ENCODE peak calls at places on chromosome 9, in four cellular contexts. One of them, this sample, is unnamed.

GRCh38 chr9:133703571-133704399 is 34.4 kb downstream of the SARDH start:
- DNase-seq in foreskin fibroblast: no peak
- DNase-seq in fibroblast of the aortic adventitia: no peak
- DNase-seq in WTC11: peak; percentile 10
- DNase-seq in this sample: no peak

GRCh38 chr9:71681708-71682268 is 86.5 kb downstream of the CEMIP2 start:
- DNase-seq in foreskin fibroblast: peak; percentile 34
- DNase-seq in fibroblast of the aortic adventitia: peak; percentile 60
- DNase-seq in WTC11: no peak
- DNase-seq in this sample: peak; percentile 82

GRCh38 chr9:134892820-134893420 is 12.3 kb downstream of the FCN2 start:
- DNase-seq in foreskin fibroblast: no peak
- DNase-seq in fibroblast of the aortic adventitia: no peak
- DNase-seq in WTC11: no peak
- DNase-seq in this sample: no peak

GRCh38 chr9:82923410-82924242 is 139.3 kb downstream of the RASEF start:
- DNase-seq in foreskin fibroblast: no peak
- DNase-seq in fibroblast of the aortic adventitia: no peak
- DNase-seq in WTC11: no peak
- DNase-seq in this sample: peak; percentile 41

GRCh38 chr9:38287420-38287985 is 105.0 kb upstream of the ALDH1B1 start:
- DNase-seq in foreskin fibroblast: no peak
- DNase-seq in fibroblast of the aortic adventitia: no peak
- DNase-seq in WTC11: no peak
- DNase-seq in this sample: no peak

GRCh38 chr9:130495067-130495466 is 50.3 kb downstream of the ASS1 start:
- DNase-seq in foreskin fibroblast: no peak
- DNase-seq in fibroblast of the aortic adventitia: no peak
- DNase-seq in WTC11: no peak
- DNase-seq in this sample: no peak

GRCh38 chr9:272251-273213 is 57.9 kb downstream of the DOCK8 start:
- DNase-seq in foreskin fibroblast: no peak
- DNase-seq in fibroblast of the aortic adventitia: no peak
- DNase-seq in WTC11: no peak
- DNase-seq in this sample: no peak

GRCh38 chr9:133199648-133200321 is 9.3 kb downstream of the OBP2B start:
- DNase-seq in foreskin fibroblast: no peak
- DNase-seq in fibroblast of the aortic adventitia: no peak
- DNase-seq in WTC11: peak; percentile 34
- DNase-seq in this sample: no peak

GRCh38 chr9:3962467-3962866 is 337.4 kb downstream of the GLIS3 start:
- DNase-seq in foreskin fibroblast: peak; percentile 35
- DNase-seq in fibroblast of the aortic adventitia: peak; percentile 40
- DNase-seq in WTC11: no peak
- DNase-seq in this sample: peak; percentile 77

GRCh38 chr9:113593682-113594281 is 130.3 kb downstream of the RGS3 start:
- DNase-seq in foreskin fibroblast: peak; percentile 99
- DNase-seq in fibroblast of the aortic adventitia: peak; percentile 94
- DNase-seq in WTC11: peak; percentile 93
- DNase-seq in this sample: peak; percentile 99

GRCh38 chr9:3508531-3509374 is 17.0 kb downstream of the RFX3 start:
- DNase-seq in foreskin fibroblast: no peak
- DNase-seq in fibroblast of the aortic adventitia: peak; percentile 40
- DNase-seq in WTC11: no peak
- DNase-seq in this sample: no peak

GRCh38 chr9:80775515-80775914 is 913.8 kb downstream of the TLE1 start:
- DNase-seq in foreskin fibroblast: peak; percentile 16
- DNase-seq in fibroblast of the aortic adventitia: no peak
- DNase-seq in WTC11: no peak
- DNase-seq in this sample: peak; percentile 10

This sample was measured in EL.